ENCODE peak calls at places on chromosomes 5 and 9, in five cellular contexts. L is tibial nerve, R is A549, E is ovary, J is K562. Y is an unnamed sample.

GRCh38 chr9:98839724-98840123 is 32.3 kb downstream of the GALNT12 start:
- DNase-seq in L (no peak), R (no peak), E (no peak), J (no peak), Y (no peak)

GRCh38 chr5:100550531-100551036 is 15.4 kb downstream of the FAM174A start:
- DNase-seq in L (no peak), R (no peak), E (no peak), J (no peak), Y (no peak)

GRCh38 chr5:81866994-81867393 is 104.8 kb upstream of the ATG10 start:
- DNase-seq in L (no peak), R (no peak), E (no peak), J (no peak), Y (no peak)

GRCh38 chr9:6188906-6189305 is 26.7 kb upstream of the IL33 start:
- DNase-seq in L (no peak), R (no peak), E (no peak), J (no peak), Y (no peak)

GRCh38 chr5:67816456-67816855 is 399.1 kb upstream of the PIK3R1 start:
- DNase-seq in L (no peak), R (no peak), E (no peak), J (no peak), Y (no peak)

GRCh38 chr9:123302348-123303214 is 34.2 kb upstream of the STRBP start:
- DNase-seq in L (no peak), R (no peak), E (no peak), J (no peak), Y (no peak)

GRCh38 chr9:32500768-32501167 is 25.2 kb downstream of the RIGI start:
- DNase-seq in L (no peak), R (peak), E (no peak), J (no peak), Y (no peak)

GRCh38 chr9:504921-505821 is 290.5 kb downstream of the DOCK8 start:
- DNase-seq in L (no peak), R (peak), E (peak), J (peak), Y (peak)

GRCh38 chr5:179288101-179288808 is 57.0 kb downstream of the ADAMTS2 start:
- DNase-seq in L (no peak), R (no peak), E (no peak), J (no peak), Y (no peak)

GRCh38 chr5:79005939-79006338 is 20.8 kb upstream of the ARSB start:
- DNase-seq in L (no peak), R (no peak), E (no peak), J (no peak), Y (no peak)
- TF ChIP-seq EP300 in L (no peak), R (no peak), E (no peak), J (no peak), Y (no peak)

GRCh38 chr9:72465602-72466001 is 55.8 kb upstream of the TMC1 start:
- DNase-seq in L (no peak), R (no peak), E (no peak), J (no peak), Y (no peak)
- TF ChIP-seq EP300 in L (no peak), R (no peak), E (no peak), J (no peak), Y (no peak)

GRCh38 chr5:137845472-137845871 is 22.2 kb upstream of the MYOT start:
- DNase-seq in L (no peak), R (no peak), E (no peak), J (no peak), Y (no peak)

GRCh38 chr5:137843676-137844284 is 23.9 kb upstream of the MYOT start:
- DNase-seq in L (no peak), R (no peak), E (no peak), J (no peak), Y (no peak)

GRCh38 chr5:137842296-137842695 is 25.4 kb upstream of the MYOT start:
- DNase-seq in L (no peak), R (no peak), E (no peak), J (no peak), Y (no peak)

DNA sequence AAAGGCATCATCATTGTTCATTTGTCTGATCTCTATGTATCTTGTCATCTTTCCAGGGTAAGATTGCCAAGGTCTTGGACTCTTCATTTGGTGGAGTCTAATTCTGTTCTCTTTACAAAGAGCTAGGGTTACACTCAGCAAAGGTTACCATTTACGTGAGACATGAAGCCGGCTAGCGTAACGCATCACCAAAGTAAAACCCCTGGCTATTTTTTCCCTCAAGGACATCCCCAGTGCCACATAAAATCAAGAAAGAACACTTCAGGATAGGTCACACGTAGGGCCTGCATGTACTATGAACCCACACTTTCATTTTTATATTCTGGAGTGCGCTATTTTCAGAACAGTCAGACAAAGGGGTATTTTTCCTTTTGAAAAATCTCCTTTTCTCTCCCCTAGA is 20.0 kb upstream of the MYOT start:
- DNase-seq in L (no peak), R (no peak), E (no peak), J (no peak), Y (no peak)
- TF ChIP-seq EP300 in L (no peak), R (no peak), E (no peak), J (no peak), Y (no peak)

DNA sequence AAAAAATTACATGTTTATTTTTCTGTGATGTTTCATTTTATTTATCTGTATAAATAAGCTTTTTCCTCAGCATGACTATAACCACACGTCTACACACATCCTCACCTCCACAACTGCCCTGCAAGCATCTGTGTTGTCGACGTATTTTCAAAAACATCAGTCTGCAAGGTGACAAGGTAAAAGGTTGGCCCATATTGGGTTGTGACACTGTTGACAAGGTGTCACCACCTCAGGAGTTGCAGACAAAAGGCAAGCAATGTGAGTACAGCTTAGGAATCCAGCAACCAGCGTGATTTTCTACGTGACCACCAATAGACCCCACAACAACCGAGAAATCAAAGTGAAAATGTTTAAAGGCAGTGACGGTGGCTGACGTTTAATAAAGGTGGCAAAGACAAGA is 187.6 kb downstream of the PARP8 start:
- DNase-seq in L (no peak), R (no peak), E (no peak), J (no peak), Y (no peak)
- TF ChIP-seq EP300 in L (no peak), R (no peak), E (no peak), J (no peak), Y (no peak)

GRCh38 chr5:149153751-149154610 is 12.7 kb downstream of the ABLIM3 start:
- DNase-seq in L (no peak), R (peak), E (no peak), J (no peak), Y (no peak)

GRCh38 chr5:149153193-149153750 is 12.0 kb downstream of the ABLIM3 start:
- DNase-seq in L (no peak), R (no peak), E (no peak), J (no peak), Y (no peak)

GRCh38 chr5:149151717-149152116 is 10.4 kb downstream of the ABLIM3 start:
- DNase-seq in L (no peak), R (peak), E (no peak), J (no peak), Y (no peak)

GRCh38 chr5:149150457-149150856 is 9.2 kb downstream of the ABLIM3 start:
- DNase-seq in L (no peak), R (no peak), E (no peak), J (no peak), Y (no peak)

GRCh38 chr5:149152317-149152746 is 11.0 kb downstream of the ABLIM3 start:
- DNase-seq in L (no peak), R (peak), E (no peak), J (no peak), Y (no peak)
- TF ChIP-seq EP300 in L (no peak), R (no peak), E (no peak), J (no peak), Y (no peak)

GRCh38 chr5:180872419-180872818 is 11.3 kb upstream of the ZFP62 start:
- DNase-seq in L (no peak), R (no peak), E (no peak), J (no peak), Y (no peak)

GRCh38 chr5:180866985-180867384 is 5.9 kb upstream of the ZFP62 start:
- DNase-seq in L (no peak), R (no peak), E (no peak), J (no peak), Y (peak)

GRCh38 chr5:180870669-180871068 is 9.6 kb upstream of the ZFP62 start:
- DNase-seq in L (no peak), R (no peak), E (no peak), J (no peak), Y (no peak)

GRCh38 chr5:180868960-180869359 is 7.9 kb upstream of the ZFP62 start:
- DNase-seq in L (peak), R (peak), E (peak), J (peak), Y (peak)

GRCh38 chr5:180869587-180869986 is 8.5 kb upstream of the ZFP62 start:
- DNase-seq in L (no peak), R (no peak), E (peak), J (no peak), Y (peak)
- TF ChIP-seq EP300 in L (peak), R (no peak), E (no peak), J (no peak), Y (peak)

DNA sequence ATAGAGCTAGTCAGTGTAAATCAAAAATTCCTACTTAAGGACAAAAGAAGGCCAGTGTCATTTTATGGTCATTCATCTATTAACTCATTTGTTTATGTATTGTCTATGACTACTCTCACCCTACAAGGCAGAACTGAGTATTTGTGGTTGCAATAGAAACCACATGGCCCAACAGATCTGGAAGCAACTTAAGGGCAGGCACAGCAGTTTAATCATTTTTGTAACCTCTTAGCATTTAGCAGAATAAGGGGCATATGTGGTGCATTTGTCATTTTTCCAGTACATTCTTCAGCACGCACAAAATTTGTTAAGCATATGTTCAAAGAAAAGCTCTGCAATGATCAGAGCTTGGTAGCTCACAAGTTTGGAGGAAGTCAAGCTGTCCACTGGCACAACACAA is 1.1 kb downstream of the FKBP15 start:
- DNase-seq in L (no peak), R (no peak), E (no peak), J (no peak), Y (no peak)
- TF ChIP-seq EP300 in L (no peak), R (no peak), E (no peak), J (no peak), Y (no peak)

GRCh38 chr5:56375011-56375410 is 141.9 kb upstream of the ANKRD55 start:
- DNase-seq in L (no peak), R (no peak), E (no peak), J (no peak), Y (no peak)

GRCh38 chr5:56377573-56377972 is 144.4 kb upstream of the ANKRD55 start:
- DNase-seq in L (no peak), R (no peak), E (no peak), J (no peak), Y (no peak)

GRCh38 chr5:56376128-56376527 is 143.0 kb upstream of the ANKRD55 start:
- DNase-seq in L (no peak), R (no peak), E (no peak), J (no peak), Y (no peak)
- TF ChIP-seq EP300 in L (no peak), R (no peak), E (no peak), J (no peak), Y (no peak)

GRCh38 chr9:125768803-125769202 is 21.6 kb downstream of the PBX3 start:
- DNase-seq in L (no peak), R (no peak), E (peak), J (no peak), Y (no peak)

GRCh38 chr9:125763373-125763772 is 16.2 kb downstream of the PBX3 start:
- DNase-seq in L (no peak), R (peak), E (no peak), J (no peak), Y (no peak)

GRCh38 chr9:125764198-125764597 is 17.0 kb downstream of the PBX3 start:
- DNase-seq in L (no peak), R (no peak), E (no peak), J (no peak), Y (no peak)

GRCh38 chr9:125767349-125767748 is 20.2 kb downstream of the PBX3 start:
- DNase-seq in L (no peak), R (no peak), E (no peak), J (no peak), Y (no peak)

DNA sequence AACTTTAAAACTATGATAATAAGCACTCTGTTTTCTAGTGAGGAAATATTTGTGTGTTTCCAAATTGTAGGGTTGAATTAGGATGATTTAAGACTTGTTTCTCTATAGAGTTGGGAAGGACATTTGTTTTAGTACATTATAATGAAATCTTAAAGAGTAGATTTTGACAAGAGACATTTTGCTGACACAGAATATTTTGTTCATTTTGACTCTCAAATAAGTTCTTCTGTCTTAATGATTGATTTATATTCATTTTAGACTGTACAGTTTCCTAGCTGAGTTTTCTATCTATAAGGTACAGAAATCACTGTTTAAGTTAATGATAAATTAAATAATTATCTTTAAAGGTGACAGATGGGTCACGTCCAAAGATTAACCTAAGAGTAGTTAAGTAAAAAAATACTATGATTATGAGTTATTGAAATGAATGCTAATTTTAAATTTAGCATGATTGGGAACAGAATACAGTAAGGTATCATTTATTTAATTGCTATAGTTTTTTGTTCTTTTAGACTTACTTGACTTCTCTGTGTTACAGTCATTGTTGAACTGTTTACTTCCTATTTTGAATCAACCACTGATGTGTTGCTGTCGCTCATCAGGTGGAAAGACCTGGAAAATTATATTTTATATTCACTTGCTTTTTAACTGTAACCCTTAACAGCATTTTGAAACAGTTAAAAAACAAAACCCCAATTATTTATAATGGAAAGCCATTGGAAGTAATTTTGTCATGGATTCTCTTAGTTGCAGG is 19.5 kb downstream of the PBX3 start:
- DNase-seq in L (no peak), R (no peak), E (no peak), J (no peak), Y (no peak)
- TF ChIP-seq EP300 in L (no peak), R (no peak), E (no peak), J (no peak), Y (no peak)